ENCODE peak calls at places on chromosomes 4 and X, in four cellular contexts. M is WTC11, O is B cell, D is fibroblast of villous mesenchyme. I is an unnamed sample.

GRCh38 chr4:155559915-155560314 is 106.7 kb upstream of the GUCY1A1 start:
- DNase-seq in O (no peak), D (peak; percentile 90), M (no peak), I (no peak)

GRCh38 chr4:87838207-87838606 is 5.4 kb downstream of the MEPE start:
- DNase-seq in O (no peak), M (peak; percentile 28), D (no peak), I (no peak)

GRCh38 chr4:182738283-182739047 is 178.7 kb downstream of the DCTD start:
- DNase-seq in D (no peak), O (no peak), M (no peak), I (no peak)

GRCh38 chr4:3436798-3437581 is 4.8 kb upstream of the HGFAC start:
- DNase-seq in M (no peak), O (no peak), D (peak; percentile 36), I (no peak)

GRCh38 chr4:3791910-3792542 is 25.8 kb downstream of the ADRA2C start:
- DNase-seq in M (peak; percentile 92), D (peak; percentile 20), O (no peak), I (peak; percentile 76)

GRCh38 chr4:152665691-152666410 is 13.9 kb downstream of the TMEM154 start:
- DNase-seq in D (no peak), M (no peak), O (no peak), I (no peak)

GRCh38 chr4:101345596-101346311 is 1.6 kb downstream of the PPP3CA start:
- DNase-seq in O (peak; percentile 83), M (peak; percentile 35), D (peak; percentile 88), I (peak; percentile 70)

GRCh38 chr4:17265139-17265538 is 246.8 kb downstream of the QDPR start:
- DNase-seq in D (no peak), O (no peak), M (no peak), I (no peak)

GRCh38 chrX:49291615-49292337 is 11.7 kb upstream of the GAGE10 start:
- DNase-seq in M (peak; percentile 78), O (no peak), D (peak; percentile 52), I (peak; percentile 76)

GRCh38 chr4:8281519-8282133 is 12.1 kb downstream of the HTRA3 start:
- DNase-seq in D (peak; percentile 75), M (no peak), O (no peak), I (no peak)

GRCh38 chr4:4260185-4260751 is 12.2 kb upstream of the TMEM128 start:
- DNase-seq in O (peak; percentile 49), D (peak; percentile 69), M (no peak), I (no peak)

GRCh38 chrX:149374751-149375150 is 130.4 kb downstream of the IDS start:
- DNase-seq in D (no peak), O (no peak), M (no peak), I (no peak)

GRCh38 chr4:67603310-67604028 is 44.9 kb downstream of the STAP1 start:
- DNase-seq in O (no peak), D (no peak), M (no peak), I (no peak)

GRCh38 chrX:2921193-2921592 is 7.9 kb downstream of the ARSD start:
- DNase-seq in O (no peak), M (no peak), D (no peak), I (no peak)

GRCh38 chr4:22241415-22241814 is 274.5 kb downstream of the ADGRA3 start:
- DNase-seq in D (no peak), M (no peak), O (no peak), I (no peak)

GRCh38 chrX:150899191-150899757 is 806 bp upstream of the CD99L2 start:
- DNase-seq in O (peak; percentile 51), D (peak; percentile 12), M (peak; percentile 40), I (peak; percentile 22)

GRCh38 chrX:46665232-46666162 is 91.9 kb downstream of the CHST7 start:
- DNase-seq in D (no peak), O (no peak), M (no peak), I (no peak)

GRCh38 chr4:20672262-20672661 is 28.0 kb upstream of the PACRGL start:
- DNase-seq in D (no peak), M (no peak), O (no peak), I (no peak)

GRCh38 chr4:25031077-25031606 is 396 bp upstream of the LGI2 start:
- DNase-seq in M (peak; percentile 36), D (peak; percentile 7), O (peak; percentile 31), I (peak; percentile 18)

GRCh38 chr4:25863347-25863784 is 578 bp upstream of the SEL1L3 start:
- DNase-seq in M (peak; percentile 63), D (no peak), O (no peak), I (peak; percentile 17)

GRCh38 chrX:53076671-53077070 is 5.5 kb upstream of the TSPYL2 start:
- DNase-seq in O (no peak), D (no peak), M (no peak), I (no peak)

DNA sequence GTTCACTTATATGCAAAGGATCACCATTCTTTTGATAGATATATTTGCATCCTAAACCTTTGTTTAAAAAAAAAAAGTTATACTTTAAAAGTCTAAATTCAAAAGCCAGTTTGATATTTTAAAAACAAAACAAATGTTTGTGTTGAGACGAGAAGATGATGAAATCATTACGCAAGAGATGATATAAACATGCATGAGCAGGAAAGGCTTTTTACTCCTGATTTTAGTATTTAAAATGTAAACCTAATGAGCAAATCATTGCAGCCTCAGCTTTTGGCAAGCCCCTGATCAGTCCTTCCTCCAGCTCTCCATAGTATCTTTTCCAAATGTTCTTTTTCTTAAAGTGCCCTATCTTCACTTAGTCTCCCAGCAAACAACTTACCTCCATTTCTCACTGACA is 115.6 kb downstream of the ARAP2 start:
- DNase-seq in O (no peak), D (peak; percentile 42), M (no peak), I (no peak)
- TF ChIP-seq CTCF in O (no peak), D (no peak), M (no peak), I (no peak)

DNA sequence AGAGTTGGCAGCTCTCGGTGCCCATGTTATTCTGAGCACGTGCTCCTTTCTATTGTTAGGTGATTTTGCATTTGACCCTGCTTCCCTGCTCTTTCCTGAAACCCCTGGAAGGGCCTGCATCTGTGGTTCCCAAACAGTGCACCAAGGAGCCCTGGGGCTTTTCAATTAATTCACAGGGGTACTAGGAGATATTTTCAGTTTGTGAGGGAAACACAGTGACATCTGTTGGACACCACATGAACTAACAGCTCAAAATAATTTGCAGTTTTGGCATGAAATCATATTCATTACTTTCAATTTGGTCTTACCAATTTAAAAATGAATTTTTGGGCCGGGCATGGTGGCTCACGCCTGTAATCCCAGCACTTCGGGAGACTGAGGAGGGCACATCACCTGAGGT is 156.6 kb downstream of the GATB start:
- DNase-seq in M (no peak), D (peak; percentile 18), O (no peak), I (no peak)
- TF ChIP-seq CTCF in M (no peak), D (peak; percentile 44), O (no peak), I (peak; percentile 59)

GRCh38 chrX:78133561-78133960 is 5.9 kb downstream of the TAF9B start:
- DNase-seq in D (no peak), O (no peak), M (no peak), I (no peak)

GRCh38 chrX:78140206-78140605 is 756 bp upstream of the TAF9B start:
- DNase-seq in D (no peak), M (no peak), O (no peak), I (no peak)

DNA sequence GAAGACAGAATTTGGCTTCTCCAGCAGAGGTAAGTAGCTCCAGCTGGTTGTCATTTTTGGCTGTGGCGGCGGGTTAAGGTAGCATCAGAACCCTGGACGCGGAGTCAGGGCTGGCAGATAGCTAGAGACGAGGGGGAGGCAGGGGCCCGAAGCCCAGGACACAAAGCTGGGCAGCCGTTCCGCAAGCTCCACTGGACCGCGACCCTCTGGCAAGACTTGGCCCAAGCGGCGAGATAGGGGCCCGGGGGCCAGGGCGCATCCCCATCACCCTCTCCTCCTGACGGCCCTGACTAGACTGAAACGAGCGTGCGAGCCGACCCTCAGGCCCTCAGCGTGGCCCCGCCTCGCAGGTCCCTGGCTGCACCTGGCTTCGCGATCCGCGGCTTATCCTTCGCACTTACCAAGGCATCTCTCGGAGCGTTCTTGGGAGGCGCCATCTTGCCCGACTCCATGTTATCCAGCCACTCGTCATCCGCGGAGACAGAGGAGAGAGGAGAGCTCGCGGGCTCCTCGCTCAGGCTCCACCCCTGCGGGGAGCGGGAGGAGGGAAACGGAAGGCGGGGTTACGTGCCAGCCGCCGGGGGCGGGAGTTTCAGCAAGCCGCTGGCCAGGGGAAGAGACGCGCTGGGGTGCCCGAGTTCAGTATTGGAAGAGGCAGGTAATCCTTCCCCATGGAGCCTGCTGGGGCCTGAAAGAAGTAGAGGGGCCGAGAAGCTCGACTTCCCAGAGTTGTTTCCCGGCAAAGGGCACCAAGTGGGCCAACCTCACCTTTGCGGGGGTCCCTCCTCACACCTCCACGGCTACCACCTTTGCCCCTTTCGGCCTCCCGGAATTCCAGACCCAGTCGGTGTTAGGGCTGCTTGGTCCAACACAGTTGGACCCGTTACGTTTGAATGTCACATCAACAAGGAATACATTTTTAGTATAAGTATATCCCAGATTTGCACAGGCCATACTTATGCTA is at the start of gene TAF9B:
- DNase-seq in M (peak; percentile 84), O (peak; percentile 67), D (peak; percentile 76), I (peak; percentile 71)
- TF ChIP-seq CTCF in M (no peak), O (no peak), D (no peak), I (no peak)

GRCh38 chr4:83362492-83363329 is 28.1 kb upstream of the HPSE start:
- DNase-seq in O (no peak), D (peak; percentile 43), M (no peak), I (no peak)
- TF ChIP-seq CTCF in O (peak; percentile 35), D (peak; percentile 58), M (no peak), I (no peak)

GRCh38 chr4:157575339-157575738 is 354.8 kb downstream of the GRIA2 start:
- DNase-seq in M (no peak), O (no peak), D (no peak), I (no peak)

GRCh38 chr4:157572291-157572690 is 351.8 kb downstream of the GRIA2 start:
- DNase-seq in O (no peak), D (no peak), M (no peak), I (no peak)

GRCh38 chr4:157574606-157575005 is 354.1 kb downstream of the GRIA2 start:
- DNase-seq in M (no peak), O (no peak), D (no peak), I (no peak)

GRCh38 chr4:157576671-157577070 is 356.1 kb downstream of the GRIA2 start:
- DNase-seq in O (no peak), D (no peak), M (no peak), I (no peak)

DNA sequence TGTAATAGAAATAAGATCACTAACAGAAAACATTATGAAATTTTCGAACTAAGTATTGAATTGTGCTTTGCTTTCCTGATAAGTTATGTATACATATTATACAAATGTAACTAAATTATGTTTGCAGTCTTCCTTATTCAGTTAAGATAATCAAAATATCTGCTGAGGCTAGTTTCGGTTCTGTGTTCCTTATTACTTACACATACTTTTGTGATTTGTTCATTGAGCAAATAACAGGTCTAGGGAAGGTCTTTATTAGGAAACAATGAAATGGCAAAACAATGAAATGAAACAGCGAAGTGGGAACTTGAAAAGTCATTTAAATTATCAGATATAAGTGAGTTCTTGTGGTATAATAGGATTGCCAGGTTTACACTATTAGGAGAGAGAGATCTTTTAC is 352.4 kb downstream of the GRIA2 start:
- DNase-seq in D (no peak), M (no peak), O (no peak), I (no peak)
- TF ChIP-seq CTCF in D (no peak), M (no peak), O (no peak), I (no peak)